ENCODE peak calls at places on chromosomes 6 and 20, in eight cellular contexts. One of them, this sample, is unnamed.

GRCh38 chr6:149033454-149034241 is 283.9 kb upstream of the TAB2 start:
- DNase-seq in COLO829: no peak
- DNase-seq in LNCaP clone FGC: no peak
- DNase-seq in HT-29: no peak
- DNase-seq in NCI-H774: no peak
- DNase-seq in endothelial cell: no peak
- DNase-seq in OCI-LY7: no peak
- DNase-seq in hypothalamus: no peak
- DNase-seq in this sample: no peak

GRCh38 chr20:10591956-10592521 is 81.8 kb downstream of the JAG1 start:
- DNase-seq in LNCaP clone FGC: no peak
- DNase-seq in hypothalamus: no peak
- DNase-seq in COLO829: no peak
- DNase-seq in endothelial cell: no peak
- DNase-seq in NCI-H774: no peak
- DNase-seq in OCI-LY7: no peak
- DNase-seq in HT-29: no peak
- DNase-seq in this sample: no peak

GRCh38 chr6:21486115-21486514 is 107.4 kb upstream of the SOX4 start:
- DNase-seq in endothelial cell: no peak
- DNase-seq in HT-29: no peak
- DNase-seq in OCI-LY7: no peak
- DNase-seq in NCI-H774: no peak
- DNase-seq in hypothalamus: no peak
- DNase-seq in LNCaP clone FGC: no peak
- DNase-seq in COLO829: no peak
- DNase-seq in this sample: no peak

GRCh38 chr20:48823960-48824497 is 3.8 kb downstream of the PREX1 start:
- DNase-seq in NCI-H774: no peak
- DNase-seq in endothelial cell: no peak
- DNase-seq in OCI-LY7: peak
- DNase-seq in hypothalamus: no peak
- DNase-seq in COLO829: no peak
- DNase-seq in LNCaP clone FGC: no peak
- DNase-seq in HT-29: no peak
- DNase-seq in this sample: peak

GRCh38 chr6:138662474-138662873 is 111.1 kb upstream of the CCDC28A start:
- DNase-seq in NCI-H774: no peak
- DNase-seq in OCI-LY7: no peak
- DNase-seq in endothelial cell: no peak
- DNase-seq in LNCaP clone FGC: peak
- DNase-seq in COLO829: peak
- DNase-seq in hypothalamus: no peak
- DNase-seq in HT-29: peak
- DNase-seq in this sample: no peak

GRCh38 chr6:149037026-149037734 is 280.3 kb upstream of the TAB2 start:
- DNase-seq in OCI-LY7: no peak
- DNase-seq in NCI-H774: no peak
- DNase-seq in COLO829: no peak
- DNase-seq in endothelial cell: no peak
- DNase-seq in LNCaP clone FGC: no peak
- DNase-seq in HT-29: no peak
- DNase-seq in hypothalamus: no peak
- DNase-seq in this sample: no peak

GRCh38 chr20:25508083-25508770 is 77.1 kb downstream of the NINL start:
- DNase-seq in COLO829: no peak
- DNase-seq in hypothalamus: no peak
- DNase-seq in NCI-H774: peak
- DNase-seq in LNCaP clone FGC: no peak
- DNase-seq in HT-29: peak
- DNase-seq in endothelial cell: no peak
- DNase-seq in OCI-LY7: no peak
- DNase-seq in this sample: peak

GRCh38 chr6:85118233-85118632 is 331.6 kb upstream of the NT5E start:
- DNase-seq in LNCaP clone FGC: no peak
- DNase-seq in OCI-LY7: no peak
- DNase-seq in endothelial cell: no peak
- DNase-seq in COLO829: no peak
- DNase-seq in NCI-H774: no peak
- DNase-seq in hypothalamus: no peak
- DNase-seq in HT-29: no peak
- DNase-seq in this sample: no peak

This sample was measured in GOT3.